ENCODE peak calls at places on chromosomes 4 and X, in nine cellular contexts. X is PC-3, P is psoas muscle, B is cardiac muscle cell, M is endodermal cell, D is ascending aorta, S is epithelial cell of esophagus, Z is A549, R is cardiac fibroblast. J is an unnamed sample.
A peak's percentile ranks its signal among the peaks of the same experiment; 100 is the strongest.

GRCh38 chrX:31268359-31268758 is 196.5 kb upstream of the FTHL17 start:
- DNase-seq in X (no peak), P (no peak), B (peak; percentile 24), M (no peak), D (no peak), S (no peak), Z (no peak), R (no peak), J (no peak)

GRCh38 chr4:119746951-119747350 is 118.3 kb upstream of the PDE5A start:
- DNase-seq in X (no peak), P (no peak), B (no peak), M (no peak), D (no peak), S (no peak), Z (no peak), R (no peak), J (no peak)

GRCh38 chr4:164509951-164510350 is 244.0 kb upstream of the SMIM31 start:
- DNase-seq in X (peak; percentile 35), P (no peak), B (no peak), M (no peak), D (no peak), S (peak; percentile 67), Z (no peak), R (no peak), J (no peak)

GRCh38 chr4:16391196-16391595 is 164.9 kb upstream of the TAPT1 start:
- DNase-seq in X (no peak), P (no peak), B (no peak), M (no peak), D (no peak), S (no peak), Z (no peak), R (no peak), J (no peak)

GRCh38 chr4:137125011-137125410 is 407.3 kb downstream of the PCDH18 start:
- DNase-seq in X (peak; percentile 62), P (peak; percentile 28), B (no peak), M (no peak), D (no peak), S (no peak), Z (peak; percentile 39), R (peak; percentile 76), J (no peak)

GRCh38 chrX:153684447-153685178 is 3.1 kb upstream of the SLC6A8 start:
- DNase-seq in X (no peak), P (no peak), B (no peak), M (peak; percentile 67), D (no peak), S (no peak), Z (no peak), R (no peak), J (no peak)

GRCh38 chr4:108352664-108353308 is 184.1 kb upstream of the LEF1 start:
- DNase-seq in X (no peak), P (no peak), B (no peak), M (no peak), D (no peak), S (no peak), Z (no peak), R (no peak), J (no peak)

GRCh38 chr4:127936974-127937373 is 28.0 kb downstream of the MFSD8 start:
- DNase-seq in X (peak; percentile 21), P (no peak), B (no peak), M (no peak), D (no peak), S (peak; percentile 34), Z (no peak), R (peak; percentile 42), J (no peak)

GRCh38 chrX:47628980-47629379 is 750 bp downstream of the CFP start:
- DNase-seq in X (peak; percentile 44), P (no peak), B (no peak), M (peak; percentile 71), D (no peak), S (peak; percentile 25), Z (no peak), R (peak; percentile 16), J (no peak)

GRCh38 chrX:47632664-47633063 is 2.9 kb upstream of the CFP start:
- DNase-seq in X (no peak), P (no peak), B (no peak), M (no peak), D (no peak), S (no peak), Z (no peak), R (no peak), J (no peak)

GRCh38 chrX:47625365-47625764 is 4.4 kb downstream of the CFP start:
- DNase-seq in X (no peak), P (no peak), B (no peak), M (no peak), D (no peak), S (no peak), Z (no peak), R (no peak), J (no peak)

GRCh38 chrX:47631676-47632075 is 1.9 kb upstream of the CFP start:
- DNase-seq in X (no peak), P (no peak), B (no peak), M (no peak), D (no peak), S (no peak), Z (no peak), R (no peak), J (no peak)

DNA sequence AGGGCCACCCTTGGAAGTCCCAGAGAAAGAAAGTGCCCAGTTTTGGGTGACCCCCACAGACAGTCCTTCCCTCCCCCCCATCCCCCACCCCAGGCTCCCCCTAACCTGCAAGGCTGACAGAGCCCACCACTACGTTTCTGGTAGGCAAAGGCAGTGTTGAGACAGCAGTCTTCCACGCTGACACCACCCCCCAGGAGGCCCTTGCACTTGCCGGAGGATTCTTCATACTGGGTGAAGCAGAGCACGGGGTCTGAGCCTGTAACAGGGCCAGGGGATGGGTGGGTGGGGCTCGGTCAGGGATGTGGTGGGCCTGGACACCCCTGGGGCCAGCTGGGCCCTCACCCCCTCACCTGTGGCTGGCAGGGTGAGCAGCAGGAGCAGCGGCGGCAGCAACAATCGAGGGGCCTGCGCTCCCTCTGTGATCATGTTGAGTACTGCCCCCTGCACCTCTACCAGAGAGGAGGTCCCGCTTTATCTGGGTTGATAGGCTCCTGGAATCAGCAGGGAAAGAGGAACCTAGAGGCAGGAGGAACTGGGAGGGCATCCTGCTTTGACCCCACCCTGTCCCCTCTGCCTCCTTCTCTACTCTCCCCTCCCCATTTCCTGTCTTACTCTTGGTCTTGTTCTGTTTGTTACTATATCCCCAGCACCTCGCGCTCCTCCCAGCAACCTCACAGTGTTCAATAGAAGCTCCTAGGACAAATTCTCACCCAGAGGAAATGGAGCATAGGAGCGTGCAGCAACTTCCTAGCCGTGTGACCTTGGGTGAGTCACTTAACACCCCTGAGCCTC is at the start of gene CFP:
- DNase-seq in X (no peak), P (no peak), B (no peak), M (peak; percentile 59), D (no peak), S (no peak), Z (no peak), R (no peak), J (no peak)
- H3K4me3 ChIP-seq in X (no peak within 1 kb of the TSS), P (no peak within 1 kb of the TSS), B (no peak within 1 kb of the TSS), M (no peak within 1 kb of the TSS), D (no peak within 1 kb of the TSS), S (no peak within 1 kb of the TSS), Z (no peak within 1 kb of the TSS), R (no peak within 1 kb of the TSS), J (peak within 1 kb of the TSS; percentile 13)

GRCh38 chr4:41204400-41204978 is 9.9 kb downstream of the APBB2 start:
- DNase-seq in X (peak; percentile 68), P (peak; percentile 61), B (no peak), M (no peak), D (no peak), S (peak; percentile 47), Z (peak; percentile 9), R (peak; percentile 86), J (peak; percentile 74)
- H3K4me3 ChIP-seq in X (no peak overlapping the region), P (no peak overlapping the region), B (no peak overlapping the region), M (no peak overlapping the region), D (no peak overlapping the region), S (no peak overlapping the region), Z (no peak overlapping the region), R (no peak overlapping the region), J (no peak overlapping the region)

GRCh38 chrX:49878128-49878833 is 1.0 kb upstream of the USP27X start:
- DNase-seq in X (no peak), P (no peak), B (no peak), M (peak; percentile 44), D (no peak), S (no peak), Z (no peak), R (peak; percentile 2), J (no peak)
- H3K4me3 ChIP-seq in X (peak overlapping the region; percentile 68), P (peak overlapping the region; percentile 70), B (peak overlapping the region; percentile 50), M (peak overlapping the region; percentile 72), D (peak overlapping the region; percentile 81), S (peak overlapping the region; percentile 49), Z (peak overlapping the region; percentile 72), R (peak overlapping the region; percentile 63), J (peak overlapping the region; percentile 55)

GRCh38 chr4:76751612-76752343 is 146.2 kb downstream of the SOWAHB start:
- DNase-seq in X (no peak), P (no peak), B (no peak), M (no peak), D (no peak), S (no peak), Z (no peak), R (no peak), J (no peak)

GRCh38 chr4:76750716-76751115 is 147.2 kb downstream of the SOWAHB start:
- DNase-seq in X (no peak), P (no peak), B (no peak), M (no peak), D (no peak), S (no peak), Z (no peak), R (no peak), J (no peak)

GRCh38 chr4:76749361-76749760 is 148.6 kb downstream of the SOWAHB start:
- DNase-seq in X (no peak), P (no peak), B (no peak), M (no peak), D (no peak), S (no peak), Z (no peak), R (no peak), J (no peak)

GRCh38 chr4:76747613-76748012 is 150.3 kb downstream of the SOWAHB start:
- DNase-seq in X (no peak), P (no peak), B (no peak), M (no peak), D (no peak), S (no peak), Z (no peak), R (no peak), J (no peak)

GRCh38 chr4:76748649-76749048 is 149.3 kb downstream of the SOWAHB start:
- DNase-seq in X (peak; percentile 49), P (no peak), B (no peak), M (peak; percentile 72), D (no peak), S (peak; percentile 67), Z (peak; percentile 51), R (peak; percentile 61), J (peak; percentile 73)
- H3K4me3 ChIP-seq in X (no peak overlapping the region), P (no peak overlapping the region), B (no peak overlapping the region), M (no peak overlapping the region), D (no peak overlapping the region), S (no peak overlapping the region), Z (no peak overlapping the region), R (no peak overlapping the region), J (no peak overlapping the region)

DNA sequence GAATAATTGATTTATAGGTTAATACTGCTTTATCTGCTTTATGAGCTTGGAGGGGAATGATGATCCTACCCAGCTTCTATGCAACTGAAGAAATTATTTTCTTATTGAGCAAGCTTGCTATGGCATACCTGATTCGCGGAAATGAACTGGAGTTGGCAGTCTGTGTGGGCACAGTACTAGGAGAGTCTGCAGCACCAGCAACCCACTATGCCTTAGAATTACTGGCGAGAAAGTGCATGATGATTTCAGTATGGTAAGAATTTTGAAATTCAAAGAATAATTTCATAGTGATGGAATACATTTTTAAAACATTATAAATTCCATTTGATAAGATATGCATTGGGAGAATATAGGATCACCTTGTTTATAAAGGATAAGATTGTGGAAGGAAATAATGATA is 32.3 kb downstream of the SPATA4 start:
- DNase-seq in X (no peak), P (no peak), B (no peak), M (no peak), D (no peak), S (no peak), Z (no peak), R (no peak), J (no peak)
- H3K4me3 ChIP-seq in X (no peak overlapping the region), P (no peak overlapping the region), B (no peak overlapping the region), M (no peak overlapping the region), D (no peak overlapping the region), S (no peak overlapping the region), Z (no peak overlapping the region), R (no peak overlapping the region), J (no peak overlapping the region)

J was measured in right lobe of liver.